ENCODE peak calls at places on chromosomes 16 and 17, in four cellular contexts. J, C, D and B are unnamed samples.

GRCh38 chr17:69287168-69287567 is 39.8 kb downstream of the ABCA5 start:
- DNase-seq in D (no peak), J (no peak), C (no peak), B (no peak)

GRCh38 chr17:39920218-39921210 is 2.1 kb upstream of the GSDMB start:
- DNase-seq in J (peak; percentile 52), D (peak; percentile 56), C (no peak), B (no peak)

GRCh38 chr17:40070644-40070894 is 7.8 kb downstream of the THRA start:
- DNase-seq in C (no peak), D (no peak), J (no peak), B (no peak)

GRCh38 chr17:8745586-8746500 is 1.2 kb upstream of the CCDC42 start:
- DNase-seq in C (no peak), D (peak; percentile 63), J (peak; percentile 95), B (peak; percentile 16)

GRCh38 chr16:30660424-30661251 is 2.4 kb downstream of the FBRS start:
- DNase-seq in J (peak; percentile 81), C (no peak), D (peak; percentile 83), B (peak; percentile 72)

GRCh38 chr16:69787883-69788282 is 25.8 kb downstream of the WWP2 start:
- DNase-seq in C (no peak), J (no peak), D (no peak), B (no peak)

GRCh38 chr17:81412490-81413093 is 17.3 kb downstream of the BAHCC1 start:
- DNase-seq in J (peak; percentile 79), C (no peak), D (peak; percentile 48), B (no peak)

GRCh38 chr17:1627219-1627986 is 1.2 kb downstream of the SLC43A2 start:
- DNase-seq in C (no peak), J (peak; percentile 86), D (no peak), B (no peak)

GRCh38 chr17:54971147-54971546 is 2.6 kb downstream of the STXBP4 start:
- DNase-seq in D (no peak), C (no peak), J (no peak), B (no peak)

GRCh38 chr17:76432004-76432403 is 20.9 kb downstream of the UBE2O start:
- DNase-seq in J (no peak), C (no peak), D (no peak), B (no peak)